ENCODE peak calls at places on chromosomes 7 and 10, in four cellular contexts. One of them, this sample, is unnamed.

GRCh38 chr10:11009471-11010308 is 8.0 kb upstream of the CELF2 start:
- DNase-seq in IMR-90: no peak
- DNase-seq in H9: no peak
- DNase-seq in H1: no peak
- DNase-seq in this sample: no peak

GRCh38 chr7:26153823-26154783 is 2.1 kb downstream of the NFE2L3 start:
- DNase-seq in IMR-90: peak; percentile 68
- DNase-seq in H9: peak; percentile 87
- DNase-seq in H1: peak; percentile 57
- DNase-seq in this sample: no peak

GRCh38 chr10:93481931-93482834 is at the start of gene MYOF:
- DNase-seq in IMR-90: peak; percentile 93
- DNase-seq in H9: peak; percentile 61
- DNase-seq in H1: peak; percentile 59
- DNase-seq in this sample: peak; percentile 54

GRCh38 chr10:59387951-59388431 is 25.6 kb upstream of the FAM13C start:
- DNase-seq in IMR-90: peak; percentile 90
- DNase-seq in H9: no peak
- DNase-seq in H1: no peak
- DNase-seq in this sample: peak; percentile 80

GRCh38 chr7:121195859-121196588 is 132.8 kb upstream of the WNT16 start:
- DNase-seq in IMR-90: peak; percentile 36
- DNase-seq in H9: no peak
- DNase-seq in H1: no peak
- DNase-seq in this sample: no peak

GRCh38 chr7:117800406-117800805 is 72.8 kb downstream of the CTTNBP2 start:
- DNase-seq in IMR-90: no peak
- DNase-seq in H9: no peak
- DNase-seq in H1: no peak
- DNase-seq in this sample: no peak

GRCh38 chr7:120060283-120060682 is 212.7 kb upstream of the KCND2 start:
- DNase-seq in IMR-90: peak; percentile 59
- DNase-seq in H9: no peak
- DNase-seq in H1: no peak
- DNase-seq in this sample: no peak

GRCh38 chr10:128268015-128268722 is 141.9 kb upstream of the MKI67 start:
- DNase-seq in IMR-90: no peak
- DNase-seq in H9: peak; percentile 89
- DNase-seq in H1: peak; percentile 85
- DNase-seq in this sample: peak; percentile 70

GRCh38 chr7:135385209-135385608 is 124.7 kb downstream of the CNOT4 start:
- DNase-seq in IMR-90: peak; percentile 44
- DNase-seq in H9: no peak
- DNase-seq in H1: no peak
- DNase-seq in this sample: no peak

GRCh38 chr10:114100848-114101741 is 57.4 kb downstream of the ADRB1 start:
- DNase-seq in IMR-90: peak; percentile 19
- DNase-seq in H9: no peak
- DNase-seq in H1: peak; percentile 74
- DNase-seq in this sample: no peak

GRCh38 chr7:108014747-108015682 is 12.1 kb upstream of the LAMB1 start:
- DNase-seq in IMR-90: peak; percentile 90
- DNase-seq in H9: no peak
- DNase-seq in H1: no peak
- DNase-seq in this sample: no peak

GRCh38 chr7:121544726-121545125 is 148.6 kb upstream of the FAM3C start:
- DNase-seq in IMR-90: peak; percentile 89
- DNase-seq in H9: no peak
- DNase-seq in H1: no peak
- DNase-seq in this sample: no peak

GRCh38 chr7:104142147-104142546 is 65.7 kb downstream of the ORC5 start:
- DNase-seq in IMR-90: no peak
- DNase-seq in H9: no peak
- DNase-seq in H1: no peak
- DNase-seq in this sample: no peak

GRCh38 chr10:31123946-31124345 is 92.3 kb upstream of the ZNF438 start:
- DNase-seq in IMR-90: no peak
- DNase-seq in H9: no peak
- DNase-seq in H1: no peak
- DNase-seq in this sample: no peak

GRCh38 chr10:77189056-77189455 is 448.6 kb downstream of the KCNMA1 start:
- DNase-seq in IMR-90: no peak
- DNase-seq in H9: no peak
- DNase-seq in H1: no peak
- DNase-seq in this sample: no peak

GRCh38 chr10:2079603-2080078 is 342.3 kb upstream of the ADARB2 start:
- DNase-seq in IMR-90: no peak
- DNase-seq in H9: no peak
- DNase-seq in H1: no peak
- DNase-seq in this sample: no peak

GRCh38 chr10:71597821-71598498 is 121.6 kb downstream of the C10orf105 start:
- DNase-seq in IMR-90: no peak
- DNase-seq in H9: no peak
- DNase-seq in H1: no peak
- DNase-seq in this sample: no peak

GRCh38 chr7:77940647-77941046 is 142.1 kb downstream of the PHTF2 start:
- DNase-seq in IMR-90: peak; percentile 48
- DNase-seq in H9: no peak
- DNase-seq in H1: no peak
- DNase-seq in this sample: peak; percentile 2

GRCh38 chr7:120521761-120522737 is 249.1 kb downstream of the KCND2 start:
- DNase-seq in IMR-90: no peak
- DNase-seq in H9: no peak
- DNase-seq in H1: no peak
- DNase-seq in this sample: no peak

GRCh38 chr7:139453673-139454321 is 29.7 kb downstream of the KLRG2 start:
- DNase-seq in IMR-90: no peak
- DNase-seq in H9: no peak
- DNase-seq in H1: no peak
- DNase-seq in this sample: no peak

GRCh38 chr7:114943530-114943929 is 21.6 kb downstream of the MDFIC start:
- DNase-seq in IMR-90: no peak
- DNase-seq in H9: no peak
- DNase-seq in H1: no peak
- DNase-seq in this sample: no peak
- H3K23ac ChIP-seq in IMR-90: no peak overlapping the region
- H3K23ac ChIP-seq in H9: no peak overlapping the region
- H3K23ac ChIP-seq in H1: no peak overlapping the region
- H3K23ac ChIP-seq in this sample: no peak overlapping the region

DNA sequence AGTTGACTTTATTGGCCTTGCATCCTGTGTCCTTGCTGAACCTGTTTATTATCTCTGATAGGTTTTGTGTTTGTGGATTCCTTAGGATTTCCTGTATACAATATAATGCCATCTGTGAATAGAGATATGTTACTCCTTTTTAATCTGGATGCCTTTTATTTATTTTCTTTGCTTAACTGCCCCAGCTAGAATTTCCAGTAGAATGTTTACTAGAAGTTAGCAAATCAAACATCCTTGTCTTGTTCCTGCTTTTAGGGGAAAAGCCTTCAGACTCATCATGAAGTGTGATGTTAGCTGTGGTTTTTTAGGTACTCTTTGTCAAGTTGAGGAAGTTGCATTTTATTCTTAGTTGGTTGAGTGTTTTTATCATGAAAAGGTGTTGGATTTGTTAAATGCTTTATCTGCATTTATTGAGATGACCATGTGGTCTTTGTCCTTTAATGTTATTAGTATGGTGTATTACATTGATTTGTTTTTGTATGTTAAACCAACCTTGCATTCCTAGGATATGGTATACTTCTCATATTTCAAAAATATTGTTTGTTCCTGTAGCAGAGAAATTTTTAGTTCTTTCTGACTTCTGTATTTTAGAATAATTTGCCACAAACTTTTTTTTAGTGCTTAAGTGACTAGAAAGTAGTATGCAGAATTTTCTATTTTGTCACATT is 24.3 kb downstream of the PPP2R2D start:
- DNase-seq in IMR-90: no peak
- DNase-seq in H9: no peak
- DNase-seq in H1: no peak
- DNase-seq in this sample: no peak
- H2AFZ ChIP-seq in IMR-90: no peak overlapping the region
- H2AFZ ChIP-seq in H9: no peak overlapping the region
- H2AFZ ChIP-seq in H1: no peak overlapping the region
- H2AFZ ChIP-seq in this sample: no peak overlapping the region

DNA sequence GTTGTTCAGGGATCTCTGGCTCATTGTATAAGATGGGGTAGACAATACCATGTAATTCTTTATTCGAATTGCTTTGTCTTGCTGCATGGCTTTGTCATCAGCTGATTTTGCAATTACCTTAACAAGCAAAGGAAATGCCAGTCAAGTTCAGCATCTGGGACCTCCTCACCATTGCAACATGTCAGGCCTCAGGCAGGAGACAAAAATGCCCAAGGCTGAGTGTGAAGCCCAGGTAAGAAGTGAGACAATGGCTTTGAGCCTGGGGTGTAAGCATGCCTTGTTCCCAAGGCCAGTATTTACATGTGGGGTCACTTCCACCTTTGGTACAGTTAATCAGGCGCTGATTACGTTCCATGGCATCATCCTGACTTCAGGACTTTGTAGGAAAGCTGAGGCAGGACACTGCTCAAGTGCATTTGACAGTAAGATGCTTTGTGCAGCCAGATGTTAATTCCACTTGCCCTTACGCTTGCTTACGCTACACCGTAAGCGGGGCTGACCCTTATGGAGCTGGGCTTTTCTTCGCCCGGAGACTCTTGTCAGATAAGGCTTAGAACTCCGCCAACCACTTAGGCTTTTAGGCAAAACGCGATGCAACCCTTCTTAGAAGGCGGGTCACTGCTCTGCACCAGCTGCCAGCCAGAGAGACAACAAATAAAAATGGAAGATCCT is 1.5 kb upstream of the SP4 start:
- DNase-seq in IMR-90: no peak
- DNase-seq in H9: peak; percentile 40
- DNase-seq in H1: no peak
- DNase-seq in this sample: no peak
- H4K8ac ChIP-seq in IMR-90: peak overlapping the region; percentile 9
- H4K8ac ChIP-seq in H9: no peak overlapping the region
- H4K8ac ChIP-seq in H1: no peak overlapping the region
- H4K8ac ChIP-seq in this sample: no peak overlapping the region

GRCh38 chr7:27244488-27245123 is 2.0 kb downstream of the EVX1 start:
- DNase-seq in IMR-90: no peak
- DNase-seq in H9: peak; percentile 36
- DNase-seq in H1: peak; percentile 63
- DNase-seq in this sample: no peak
- H3K23ac ChIP-seq in IMR-90: no peak overlapping the region
- H3K23ac ChIP-seq in H9: no peak overlapping the region
- H3K23ac ChIP-seq in H1: no peak overlapping the region
- H3K23ac ChIP-seq in this sample: no peak overlapping the region

GRCh38 chr7:143323650-143324049 is 7.7 kb downstream of the CLCN1 start:
- DNase-seq in IMR-90: no peak
- DNase-seq in H9: no peak
- DNase-seq in H1: no peak
- DNase-seq in this sample: no peak
- H2AFZ ChIP-seq in IMR-90: peak overlapping the region; percentile 36
- H2AFZ ChIP-seq in H9: no peak overlapping the region
- H2AFZ ChIP-seq in H1: peak overlapping the region; percentile 31
- H2AFZ ChIP-seq in this sample: peak overlapping the region; percentile 85

GRCh38 chr7:133837248-133837647 is 289.9 kb upstream of the LRGUK start:
- DNase-seq in IMR-90: no peak
- DNase-seq in H9: no peak
- DNase-seq in H1: no peak
- DNase-seq in this sample: no peak
- H4K8ac ChIP-seq in IMR-90: no peak overlapping the region
- H4K8ac ChIP-seq in H9: no peak overlapping the region
- H4K8ac ChIP-seq in H1: no peak overlapping the region
- H4K8ac ChIP-seq in this sample: no peak overlapping the region